ENCODE peak calls at places on chromosome 16, in eight cellular contexts. Y, O, S, Z, T, N, F and K are unnamed samples.

GRCh38 chr16:81405702-81406113 is 38.9 kb upstream of the CMIP start:
- DNase-seq in Y (no peak), O (peak; percentile 98), S (no peak), Z (peak; percentile 89), T (no peak), N (no peak), F (peak; percentile 89), K (no peak)

GRCh38 chr16:89710709-89711564 is 9.4 kb upstream of the SPATA2L start:
- DNase-seq in Y (no peak), O (no peak), S (no peak), Z (no peak), T (no peak), N (no peak), F (no peak), K (no peak)

GRCh38 chr16:89455178-89455577 is 35.2 kb downstream of the ANKRD11 start:
- DNase-seq in Y (no peak), O (no peak), S (no peak), Z (no peak), T (no peak), N (peak; percentile 49), F (no peak), K (no peak)

GRCh38 chr16:11163761-11164261 is 92.2 kb downstream of the SOCS1 start:
- DNase-seq in Y (no peak), O (no peak), S (no peak), Z (no peak), T (no peak), N (no peak), F (no peak), K (no peak)

GRCh38 chr16:12498077-12498476 is 305.6 kb downstream of the CPPED1 start:
- DNase-seq in Y (no peak), O (no peak), S (no peak), Z (no peak), T (no peak), N (no peak), F (no peak), K (no peak)

GRCh38 chr16:46649571-46649970 is 28.4 kb upstream of the SHCBP1 start:
- DNase-seq in Y (peak; percentile 27), O (no peak), S (no peak), Z (no peak), T (no peak), N (no peak), F (no peak), K (no peak)

GRCh38 chr16:58243528-58244004 is 45.7 kb upstream of the CSNK2A2 start:
- DNase-seq in Y (no peak), O (peak; percentile 79), S (no peak), Z (no peak), T (no peak), N (no peak), F (peak; percentile 3), K (no peak)

GRCh38 chr16:70579648-70580630 is 56.3 kb downstream of the SF3B3 start:
- DNase-seq in Y (no peak), O (no peak), S (peak; percentile 72), Z (peak; percentile 32), T (no peak), N (no peak), F (peak; percentile 61), K (peak; percentile 75)

GRCh38 chr16:63982156-63982555 is 1139.7 kb downstream of the CDH11 start:
- DNase-seq in Y (no peak), O (no peak), S (no peak), Z (no peak), T (no peak), N (no peak), F (no peak), K (no peak)

GRCh38 chr16:55955845-55956244 is 80.7 kb upstream of the CES5A start:
- DNase-seq in Y (no peak), O (no peak), S (no peak), Z (no peak), T (no peak), N (no peak), F (no peak), K (peak; percentile 73)

GRCh38 chr16:56203052-56203451 is 11.8 kb downstream of the GNAO1 start:
- DNase-seq in Y (no peak), O (peak; percentile 12), S (no peak), Z (peak; percentile 26), T (no peak), N (peak; percentile 66), F (peak; percentile 45), K (peak; percentile 41)

GRCh38 chr16:54285414-54286066 is 1.0 kb downstream of the IRX3 start:
- DNase-seq in Y (no peak), O (peak; percentile 71), S (peak; percentile 75), Z (peak; percentile 75), T (no peak), N (no peak), F (no peak), K (no peak)

GRCh38 chr16:65537336-65537735 is 415.5 kb upstream of the CDH11 start:
- DNase-seq in Y (no peak), O (no peak), S (no peak), Z (peak; percentile 56), T (no peak), N (no peak), F (no peak), K (no peak)

GRCh38 chr16:2715519-2715918 is 4.5 kb downstream of the PRSS27 start:
- DNase-seq in Y (peak; percentile 41), O (peak; percentile 23), S (peak; percentile 83), Z (peak; percentile 67), T (no peak), N (peak; percentile 84), F (peak; percentile 20), K (peak; percentile 82)

GRCh38 chr16:66477028-66477515 is 50.0 kb downstream of the BEAN1 start:
- DNase-seq in Y (no peak), O (no peak), S (no peak), Z (no peak), T (no peak), N (no peak), F (no peak), K (no peak)

GRCh38 chr16:67216612-67217490 is 10.1 kb upstream of the TMEM208 start:
- DNase-seq in Y (peak; percentile 45), O (no peak), S (no peak), Z (peak; percentile 22), T (no peak), N (no peak), F (no peak), K (no peak)

GRCh38 chr16:56515665-56516064 is 4.2 kb downstream of the BBS2 start:
- DNase-seq in Y (no peak), O (no peak), S (no peak), Z (no peak), T (no peak), N (no peak), F (no peak), K (no peak)

GRCh38 chr16:54938351-54939346 is 8.0 kb downstream of the IRX5 start:
- DNase-seq in Y (no peak), O (peak; percentile 48), S (peak; percentile 75), Z (peak; percentile 73), T (no peak), N (no peak), F (no peak), K (no peak)

GRCh38 chr16:72501739-72502653 is 330.0 kb upstream of the PMFBP1 start:
- DNase-seq in Y (peak; percentile 17), O (peak; percentile 39), S (no peak), Z (peak; percentile 79), T (no peak), N (peak; percentile 38), F (peak; percentile 57), K (peak; percentile 69)

GRCh38 chr16:65660390-65660789 is 538.5 kb upstream of the CDH11 start:
- DNase-seq in Y (no peak), O (peak; percentile 34), S (no peak), Z (peak; percentile 98), T (no peak), N (no peak), F (no peak), K (no peak)

GRCh38 chr16:27226476-27226875 is 23.1 kb downstream of the KDM8 start:
- DNase-seq in Y (no peak), O (peak; percentile 61), S (no peak), Z (no peak), T (no peak), N (no peak), F (peak; percentile 36), K (no peak)

GRCh38 chr16:57614546-57615343 is 13.7 kb upstream of the ADGRG1 start:
- DNase-seq in Y (peak; percentile 14), O (no peak), S (peak; percentile 46), Z (no peak), T (no peak), N (no peak), F (no peak), K (no peak)

GRCh38 chr16:75236232-75236631 is 15.2 kb downstream of the BCAR1 start:
- DNase-seq in Y (no peak), O (no peak), S (peak; percentile 52), Z (no peak), T (no peak), N (no peak), F (no peak), K (no peak)
- H3K4me1 ChIP-seq in Y (peaks cover 16% of the 10 kb centered on the region), O (peaks cover 49% of the 10 kb centered on the region), S (peaks cover 24% of the 10 kb centered on the region), Z (peaks cover 27% of the 10 kb centered on the region), T (peaks cover 60% of the 10 kb centered on the region), N (peaks cover 6% of the 10 kb centered on the region), F (no peaks in the 10 kb centered on the region), K (peaks cover 62% of the 10 kb centered on the region)

GRCh38 chr16:87854053-87854906 is 15.0 kb downstream of the SLC7A5 start:
- DNase-seq in Y (no peak), O (peak; percentile 87), S (no peak), Z (no peak), T (no peak), N (peak; percentile 61), F (no peak), K (peak; percentile 82)

GRCh38 chr16:87853411-87854052 is 15.8 kb downstream of the SLC7A5 start:
- DNase-seq in Y (peak; percentile 92), O (peak; percentile 94), S (peak; percentile 97), Z (peak; percentile 96), T (peak; percentile 96), N (peak; percentile 96), F (peak; percentile 87), K (peak; percentile 96)

GRCh38 chr16:87855852-87856715 is 13.2 kb downstream of the SLC7A5 start:
- DNase-seq in Y (peak; percentile 60), O (no peak), S (peak; percentile 78), Z (no peak), T (no peak), N (no peak), F (peak; percentile 53), K (no peak)

GRCh38 chr16:87856796-87857228 is 12.5 kb downstream of the SLC7A5 start:
- DNase-seq in Y (no peak), O (no peak), S (no peak), Z (no peak), T (no peak), N (no peak), F (no peak), K (no peak)

GRCh38 chr16:87854907-87855683 is 14.2 kb downstream of the SLC7A5 start:
- DNase-seq in Y (no peak), O (no peak), S (no peak), Z (no peak), T (no peak), N (no peak), F (no peak), K (no peak)
- H3K4me1 ChIP-seq in Y (peaks cover 21% of the 10 kb centered on the region), O (peaks cover 81% of the 10 kb centered on the region), S (peaks cover 29% of the 10 kb centered on the region), Z (peaks cover 17% of the 10 kb centered on the region), T (peaks cover 60% of the 10 kb centered on the region), N (peaks cover 51% of the 10 kb centered on the region), F (no peaks in the 10 kb centered on the region), K (peaks cover 79% of the 10 kb centered on the region)

GRCh38 chr16:87954361-87954760 is 3.1 kb downstream of the BANP start:
- DNase-seq in Y (no peak), O (no peak), S (no peak), Z (no peak), T (no peak), N (no peak), F (no peak), K (no peak)
- H3K4me1 ChIP-seq in Y (peaks cover 7% of the 10 kb centered on the region), O (peaks cover 26% of the 10 kb centered on the region), S (peaks cover 44% of the 10 kb centered on the region), Z (peaks cover 12% of the 10 kb centered on the region), T (peaks cover 58% of the 10 kb centered on the region), N (peaks cover 71% of the 10 kb centered on the region), F (peaks cover 5% of the 10 kb centered on the region), K (peaks cover 18% of the 10 kb centered on the region)

GRCh38 chr16:4920826-4921225 is 16.1 kb downstream of the PPL start:
- DNase-seq in Y (no peak), O (no peak), S (no peak), Z (no peak), T (no peak), N (no peak), F (no peak), K (no peak)
- H3K4me1 ChIP-seq in Y (no peaks in the 10 kb centered on the region), O (peaks cover 55% of the 10 kb centered on the region), S (peaks cover 4% of the 10 kb centered on the region), Z (peaks cover 15% of the 10 kb centered on the region), T (peaks cover 76% of the 10 kb centered on the region), N (no peaks in the 10 kb centered on the region), F (peaks cover 3% of the 10 kb centered on the region), K (no peaks in the 10 kb centered on the region)